ENCODE peak calls at places on chromosomes 4 and X, in five cellular contexts. Z, A, K, M and G are unnamed samples.

GRCh38 chr4:126547352-126547751 is 1085.4 kb upstream of the INTU start:
- DNase-seq in Z (no peak), K (no peak), M (no peak), A (no peak), G (no peak)

GRCh38 chrX:119503484-119503861 is 35.2 kb downstream of the SLC25A5 start:
- DNase-seq in A (peak), Z (peak), K (no peak), M (peak), G (peak)

GRCh38 chr4:25817059-25817681 is 45.6 kb downstream of the SEL1L3 start:
- DNase-seq in Z (no peak), A (peak), M (peak), K (no peak), G (peak)

GRCh38 chr4:1380368-1381151 is 25.7 kb downstream of the NKX1-1 start:
- DNase-seq in Z (peak), M (no peak), A (no peak), K (no peak), G (no peak)

GRCh38 chr4:31234494-31234893 is 514.3 kb downstream of the PCDH7 start:
- DNase-seq in Z (no peak), K (no peak), M (no peak), A (no peak), G (no peak)

GRCh38 chrX:21926527-21927278 is 13.8 kb upstream of the SMS start:
- DNase-seq in M (peak), K (peak), A (peak), Z (no peak), G (peak)

GRCh38 chrX:134520860-134521390 is 61.0 kb downstream of the HPRT1 start:
- DNase-seq in K (peak), M (peak), Z (no peak), A (peak), G (peak)

GRCh38 chr4:7434766-7435150 is at the start of gene PSAPL1:
- DNase-seq in K (peak), A (peak), M (no peak), Z (peak), G (peak)

GRCh38 chr4:153345011-153345981 is 808 bp downstream of the MND1 start:
- DNase-seq in A (peak), Z (no peak), M (peak), K (no peak), G (peak)

GRCh38 chr4:187849556-187850245 is 145.9 kb upstream of the ZFP42 start:
- DNase-seq in K (no peak), M (no peak), A (no peak), Z (no peak), G (no peak)

GRCh38 chrX:13119386-13119785 is 75.0 kb upstream of the FAM9C start:
- DNase-seq in M (no peak), A (peak), K (no peak), Z (no peak), G (peak)

GRCh38 chrX:80181079-80181478 is 166.5 kb downstream of the TBX22 start:
- DNase-seq in M (no peak), A (no peak), Z (no peak), K (no peak), G (peak)

GRCh38 chr4:71635094-71635493 is 148.8 kb downstream of the GC start:
- DNase-seq in M (no peak), A (no peak), K (no peak), Z (no peak), G (no peak)

GRCh38 chr4:112082954-112083586 is 62.2 kb upstream of the FAM241A start:
- DNase-seq in Z (no peak), A (peak), K (peak), M (peak), G (peak)

GRCh38 chr4:122701061-122701460 is 31.4 kb upstream of the BBS12 start:
- DNase-seq in Z (no peak), K (no peak), A (no peak), M (no peak), G (no peak)

GRCh38 chrX:150366951-150367545 is 3.9 kb downstream of the MAMLD1 start:
- DNase-seq in A (peak), M (peak), K (no peak), Z (no peak), G (peak)

GRCh38 chr4:102530986-102531385 is 29.8 kb downstream of the NFKB1 start:
- DNase-seq in M (no peak), K (no peak), A (no peak), Z (no peak), G (no peak)

GRCh38 chr4:75180790-75181776 is 248.2 kb downstream of the PARM1 start:
- DNase-seq in K (no peak), Z (peak), A (no peak), M (no peak), G (peak)

GRCh38 chr4:726235-726787 is 20.7 kb downstream of the PCGF3 start:
- DNase-seq in A (peak), M (no peak), Z (no peak), K (no peak), G (peak)

GRCh38 chr4:16075061-16075460 is 8.8 kb downstream of the PROM1 start:
- DNase-seq in A (peak), M (no peak), Z (no peak), K (no peak), G (no peak)

GRCh38 chrX:32293962-32294708 is 917.2 kb downstream of the DMD start:
- DNase-seq in M (no peak), K (no peak), Z (peak), A (no peak), G (no peak)
- TF ChIP-seq CTCF in M (no peak), K (no peak), Z (no peak), A (no peak), G (no peak)

DNA sequence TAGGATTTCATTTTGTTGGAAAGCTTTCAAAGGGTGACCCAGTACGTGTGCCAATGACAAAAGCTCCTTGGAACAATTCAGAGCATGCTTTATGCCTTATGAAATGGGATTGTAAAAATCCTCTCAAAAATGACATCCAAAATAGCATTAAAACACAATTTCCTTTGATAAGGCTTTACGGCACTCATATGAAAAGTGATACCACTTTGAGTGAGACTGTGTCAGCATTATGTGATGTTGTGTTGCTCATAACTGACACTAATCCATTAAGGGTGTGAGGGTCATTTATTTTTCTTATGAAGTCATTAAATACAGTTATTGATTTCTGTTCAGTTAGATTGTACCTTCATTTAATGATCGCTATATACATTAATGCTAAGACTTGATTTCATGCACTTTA is 250.2 kb downstream of the TENM3 start:
- DNase-seq in M (no peak), Z (no peak), K (no peak), A (no peak), G (no peak)
- H3K4me3 ChIP-seq in M (no peak), Z (no peak), K (no peak), A (no peak), G (no peak)

DNA sequence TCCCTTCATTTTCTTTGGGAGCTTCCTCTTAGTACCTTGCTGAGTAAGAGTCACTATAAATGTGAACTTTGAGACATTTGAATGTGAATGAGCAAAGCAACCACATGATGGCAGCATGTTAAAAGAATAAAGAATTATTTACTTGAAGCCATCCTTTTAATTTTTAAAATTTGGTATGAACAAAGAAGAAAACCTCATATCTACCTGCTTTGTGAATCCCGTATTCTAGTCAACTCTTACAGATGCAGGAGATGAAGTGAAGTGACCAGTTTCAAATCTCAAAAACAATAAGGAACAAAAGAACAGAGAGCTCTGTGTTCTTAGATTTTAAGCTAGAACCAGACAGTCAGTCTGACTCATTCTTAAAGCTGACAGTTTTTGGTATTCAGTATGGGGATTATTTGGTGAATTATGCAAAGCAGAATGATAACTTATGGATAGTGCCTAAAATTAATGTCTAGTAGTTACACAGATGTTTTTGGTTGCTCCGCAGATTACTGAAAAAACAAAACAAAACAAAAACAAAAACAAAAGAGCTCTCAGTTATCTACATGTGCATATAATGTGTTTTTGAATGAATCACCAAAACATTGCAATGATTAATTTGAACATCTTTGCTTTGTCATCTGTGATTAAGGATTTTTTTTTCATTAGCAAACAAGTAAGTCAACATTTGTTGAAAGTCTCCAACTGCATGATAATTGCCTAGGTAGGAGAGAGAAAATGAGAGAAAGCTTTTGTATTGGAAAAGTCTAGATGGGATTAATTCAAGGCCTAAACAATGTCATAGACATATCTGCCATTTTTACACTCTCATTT is 48.2 kb upstream of the H2AZ1 start:
- DNase-seq in Z (no peak), A (peak), K (no peak), M (peak), G (peak)
- TF ChIP-seq CTCF in Z (no peak), A (peak), K (peak), M (peak), G (peak)

DNA sequence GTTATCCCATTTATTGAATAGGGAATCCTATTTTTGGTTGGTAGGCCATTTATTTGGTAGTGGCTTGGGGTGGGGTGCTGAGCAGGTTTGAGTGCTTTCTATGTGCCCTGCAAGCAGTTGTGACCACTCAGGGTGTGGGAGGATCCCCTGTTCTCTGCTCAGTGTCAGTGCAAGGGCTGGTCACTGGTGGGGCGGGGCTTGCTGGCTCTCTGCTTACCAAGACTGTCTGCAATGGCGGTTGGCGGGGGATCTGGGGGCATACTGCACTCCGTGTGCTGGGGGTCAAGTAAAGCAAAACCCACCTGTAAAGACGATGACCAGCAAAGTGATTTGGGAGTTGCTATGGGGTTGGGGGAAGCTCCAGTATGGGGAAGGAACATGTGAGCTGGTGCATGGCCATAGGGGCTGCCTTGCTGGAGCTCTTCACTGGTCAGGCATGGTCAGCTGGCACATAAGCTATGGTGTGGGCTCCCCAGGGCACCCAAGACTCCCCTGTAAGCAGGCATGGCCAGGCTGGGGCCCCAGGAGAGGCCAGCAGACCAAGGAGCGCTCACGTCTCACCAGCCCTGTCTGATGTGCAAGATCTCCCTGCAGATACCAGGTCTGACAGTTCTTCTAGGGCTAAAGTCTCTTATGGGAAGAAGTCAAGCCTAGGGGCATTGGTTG is 83.0 kb upstream of the GRXCR1 start:
- DNase-seq in K (no peak), Z (no peak), A (no peak), M (no peak), G (no peak)
- H3K4me3 ChIP-seq in K (no peak), Z (no peak), A (no peak), M (no peak), G (no peak)

GRCh38 chrX:17065100-17065499 is 118.6 kb downstream of the REPS2 start:
- DNase-seq in K (no peak), M (no peak), Z (no peak), A (no peak), G (no peak)
- TF ChIP-seq CTCF in K (no peak), M (no peak), Z (peak), A (no peak), G (peak)